ENCODE peak calls at places on chromosomes 13 and 19, in five cellular contexts. S is C1 segment of cervical spinal cord; V is hepatocyte; F is HCEC 1CT; I is activated CD8-positive, alpha-beta memory T cell treated with anti-CD3 and anti-CD28 coated beads for 4 hours. H is an unnamed sample.

GRCh38 chr13:73894995-73895571 is 239.1 kb downstream of the KLF12 start:
- DNase-seq in I (no peak), F (no peak), V (no peak), S (no peak), H (no peak)

GRCh38 chr13:28346136-28346535 is 148.8 kb downstream of the FLT1 start:
- DNase-seq in V (no peak), S (no peak), F (no peak), I (no peak), H (no peak)

GRCh38 chr13:101417501-101417900 is 1.2 kb upstream of the NALCN start:
- DNase-seq in S (no peak), V (no peak), I (no peak), F (no peak), H (no peak)

GRCh38 chr19:4581381-4582111 is 22.1 kb upstream of the SEMA6B start:
- DNase-seq in V (no peak), S (no peak), I (no peak), F (no peak), H (no peak)

GRCh38 chr13:38202730-38203129 is 146.9 kb upstream of the UFM1 start:
- DNase-seq in S (no peak), F (peak; percentile 74), V (no peak), I (no peak), H (peak; percentile 75)

GRCh38 chr19:10045371-10045770 is 32.1 kb downstream of the RDH8 start:
- DNase-seq in V (no peak), F (no peak), S (no peak), I (no peak), H (no peak)

GRCh38 chr13:74771964-74772363 is 637.8 kb upstream of the KLF12 start:
- DNase-seq in S (no peak), F (peak; percentile 93), I (no peak), V (no peak), H (peak; percentile 86)

GRCh38 chr19:48696353-48697010 is 711 bp downstream of the FUT2 start:
- DNase-seq in F (no peak), I (no peak), V (no peak), S (no peak), H (no peak)

GRCh38 chr19:33823341-33823740 is 26.7 kb downstream of the KCTD15 start:
- DNase-seq in V (no peak), F (no peak), I (no peak), S (no peak), H (no peak)

GRCh38 chr13:86085890-86086289 is 286.7 kb upstream of the SLITRK6 start:
- DNase-seq in F (peak; percentile 17), V (no peak), S (no peak), I (no peak), H (no peak)

GRCh38 chr19:57437931-57438330 is 2.8 kb downstream of the ZNF749 start:
- DNase-seq in V (no peak), S (no peak), F (no peak), I (no peak), H (peak; percentile 4)

GRCh38 chr19:17289489-17289888 is 7.8 kb downstream of the ANKLE1 start:
- DNase-seq in V (peak; percentile 76), S (peak; percentile 21), F (peak; percentile 41), I (no peak), H (peak; percentile 77)

GRCh38 chr19:14786421-14786851 is 8.1 kb upstream of the ADGRE2 start:
- DNase-seq in I (no peak), V (peak; percentile 25), F (no peak), S (no peak), H (no peak)

GRCh38 chr13:34587586-34587985 is 354.5 kb upstream of the NBEA start:
- DNase-seq in I (no peak), F (no peak), V (no peak), S (no peak), H (no peak)

GRCh38 chr13:37526710-37527446 is 71.7 kb downstream of the POSTN start:
- DNase-seq in S (no peak), V (no peak), I (no peak), F (no peak), H (no peak)

GRCh38 chr19:55210120-55210493 is 806 bp upstream of the PTPRH start:
- DNase-seq in S (no peak), V (peak; percentile 79), F (peak; percentile 98), I (no peak), H (peak; percentile 96)

GRCh38 chr13:77213644-77214043 is 113.2 kb downstream of the MYCBP2 start:
- DNase-seq in S (no peak), F (no peak), I (no peak), V (no peak), H (no peak)

GRCh38 chr19:14763497-14764145 is 14.7 kb downstream of the ADGRE2 start:
- DNase-seq in F (no peak), V (no peak), I (no peak), S (no peak), H (no peak)

GRCh38 chr13:41019578-41020347 is 647 bp upstream of the ELF1 start:
- DNase-seq in F (no peak), S (no peak), I (no peak), V (peak; percentile 36), H (no peak)

GRCh38 chr19:33740811-33741396 is 55.8 kb upstream of the KCTD15 start:
- DNase-seq in I (no peak), S (no peak), V (peak; percentile 80), F (no peak), H (no peak)

GRCh38 chr13:27928805-27929753 is 9.3 kb downstream of the PDX1 start:
- DNase-seq in V (no peak), S (no peak), I (no peak), F (no peak), H (no peak)

GRCh38 chr13:102487330-102487729 is 85.5 kb upstream of the FGF14 start:
- DNase-seq in F (no peak), S (no peak), I (no peak), V (no peak), H (no peak)

GRCh38 chr13:30698023-30698422 is 37.3 kb upstream of the ALOX5AP start:
- DNase-seq in S (no peak), V (no peak), I (no peak), F (no peak), H (peak; percentile 75)

GRCh38 chr13:94608586-94608985 is 6.9 kb downstream of the GPR180 start:
- DNase-seq in I (no peak), F (no peak), S (no peak), V (no peak), H (no peak)

GRCh38 chr13:70668293-70668692 is 560.0 kb upstream of the KLHL1 start:
- DNase-seq in V (peak; percentile 47), F (no peak), S (no peak), I (no peak), H (no peak)

GRCh38 chr13:23851106-23851505 is 38.1 kb downstream of the MIPEP start:
- DNase-seq in S (no peak), I (no peak), F (no peak), V (no peak), H (no peak)

H was measured in HFFc6.